ENCODE peak calls at places on chromosomes 6 and 20, in seven cellular contexts. One of them, this sample, is unnamed. For H3K9me3 and H3K36me3, the result is how much of the 10 kb centered on the place peaks cover.

GRCh38 chr6:30885481-30885998 is 1.2 kb downstream of the DDR1 start:
- DNase-seq in body of pancreas: peak
- DNase-seq in cardiac muscle cell: peak
- DNase-seq in lower lobe of right lung: no peak
- DNase-seq in stomach: peak
- DNase-seq in tibial nerve: no peak
- DNase-seq in mammary epithelial cell: peak
- DNase-seq in this sample: no peak

GRCh38 chr20:32205502-32206382 is 1.8 kb downstream of the PLAGL2 start:
- DNase-seq in body of pancreas: no peak
- DNase-seq in cardiac muscle cell: peak
- DNase-seq in lower lobe of right lung: no peak
- DNase-seq in stomach: no peak
- DNase-seq in tibial nerve: no peak
- DNase-seq in mammary epithelial cell: peak
- DNase-seq in this sample: peak

GRCh38 chr6:169454204-169454871 is 200.7 kb upstream of the THBS2 start:
- DNase-seq in body of pancreas: no peak
- DNase-seq in cardiac muscle cell: no peak
- DNase-seq in lower lobe of right lung: no peak
- DNase-seq in stomach: no peak
- DNase-seq in tibial nerve: peak
- DNase-seq in mammary epithelial cell: peak
- DNase-seq in this sample: no peak

GRCh38 chr20:23530937-23531567 is 37.2 kb downstream of the CST9L start:
- DNase-seq in body of pancreas: no peak
- DNase-seq in cardiac muscle cell: no peak
- DNase-seq in lower lobe of right lung: no peak
- DNase-seq in stomach: no peak
- DNase-seq in tibial nerve: no peak
- DNase-seq in mammary epithelial cell: no peak
- DNase-seq in this sample: no peak

GRCh38 chr20:37914367-37914671 is 11.4 kb downstream of the VSTM2L start:
- DNase-seq in body of pancreas: no peak
- DNase-seq in cardiac muscle cell: no peak
- DNase-seq in lower lobe of right lung: no peak
- DNase-seq in stomach: no peak
- DNase-seq in tibial nerve: no peak
- DNase-seq in mammary epithelial cell: no peak
- DNase-seq in this sample: no peak

GRCh38 chr6:80618953-80619352 is 512.5 kb downstream of the BCKDHB start:
- DNase-seq in body of pancreas: no peak
- DNase-seq in cardiac muscle cell: no peak
- DNase-seq in lower lobe of right lung: no peak
- DNase-seq in stomach: no peak
- DNase-seq in tibial nerve: no peak
- DNase-seq in mammary epithelial cell: peak
- DNase-seq in this sample: no peak

GRCh38 chr6:42322676-42323075 is 105.0 kb upstream of the MRPS10 start:
- DNase-seq in body of pancreas: no peak
- DNase-seq in cardiac muscle cell: no peak
- DNase-seq in lower lobe of right lung: no peak
- DNase-seq in stomach: no peak
- DNase-seq in tibial nerve: no peak
- DNase-seq in mammary epithelial cell: no peak
- DNase-seq in this sample: no peak

GRCh38 chr6:157226026-157226639 is 97.2 kb downstream of the TMEM242 start:
- DNase-seq in body of pancreas: no peak
- DNase-seq in cardiac muscle cell: no peak
- DNase-seq in lower lobe of right lung: no peak
- DNase-seq in stomach: no peak
- DNase-seq in tibial nerve: peak
- DNase-seq in mammary epithelial cell: no peak
- DNase-seq in this sample: no peak

GRCh38 chr6:28347119-28347518 is 2.6 kb upstream of the ZKSCAN3 start:
- DNase-seq in body of pancreas: no peak
- DNase-seq in cardiac muscle cell: no peak
- DNase-seq in lower lobe of right lung: no peak
- DNase-seq in stomach: no peak
- DNase-seq in tibial nerve: no peak
- DNase-seq in mammary epithelial cell: no peak
- DNase-seq in this sample: no peak

GRCh38 chr6:12010635-12011275 is 1.4 kb upstream of the HIVEP1 start:
- DNase-seq in body of pancreas: peak
- DNase-seq in cardiac muscle cell: peak
- DNase-seq in lower lobe of right lung: peak
- DNase-seq in stomach: peak
- DNase-seq in tibial nerve: peak
- DNase-seq in mammary epithelial cell: no peak
- DNase-seq in this sample: peak

GRCh38 chr6:144017167-144018094 is 9.4 kb upstream of the PLAGL1 start:
- DNase-seq in body of pancreas: no peak
- DNase-seq in cardiac muscle cell: no peak
- DNase-seq in lower lobe of right lung: no peak
- DNase-seq in stomach: no peak
- DNase-seq in tibial nerve: no peak
- DNase-seq in mammary epithelial cell: no peak
- DNase-seq in this sample: no peak

GRCh38 chr20:37401282-37401929 is 55.5 kb downstream of the SRC start:
- DNase-seq in body of pancreas: no peak
- DNase-seq in cardiac muscle cell: no peak
- DNase-seq in lower lobe of right lung: no peak
- DNase-seq in stomach: no peak
- DNase-seq in tibial nerve: no peak
- DNase-seq in mammary epithelial cell: no peak
- DNase-seq in this sample: no peak

GRCh38 chr20:47679462-47679861 is 105.8 kb downstream of the SULF2 start:
- DNase-seq in body of pancreas: no peak
- DNase-seq in cardiac muscle cell: no peak
- DNase-seq in lower lobe of right lung: no peak
- DNase-seq in stomach: no peak
- DNase-seq in tibial nerve: no peak
- DNase-seq in mammary epithelial cell: no peak
- DNase-seq in this sample: no peak

GRCh38 chr20:37807491-37807890 is 95.4 kb upstream of the VSTM2L start:
- DNase-seq in body of pancreas: no peak
- DNase-seq in cardiac muscle cell: no peak
- DNase-seq in lower lobe of right lung: no peak
- DNase-seq in stomach: no peak
- DNase-seq in tibial nerve: no peak
- DNase-seq in mammary epithelial cell: no peak
- DNase-seq in this sample: no peak

GRCh38 chr20:59191756-59192532 is 28.3 kb downstream of the ZNF831 start:
- DNase-seq in body of pancreas: no peak
- DNase-seq in cardiac muscle cell: no peak
- DNase-seq in lower lobe of right lung: no peak
- DNase-seq in stomach: no peak
- DNase-seq in tibial nerve: no peak
- DNase-seq in mammary epithelial cell: no peak
- DNase-seq in this sample: no peak

GRCh38 chr6:9563996-9564395 is 850.9 kb downstream of the TFAP2A start:
- DNase-seq in body of pancreas: no peak
- DNase-seq in cardiac muscle cell: no peak
- DNase-seq in lower lobe of right lung: no peak
- DNase-seq in stomach: no peak
- DNase-seq in tibial nerve: no peak
- DNase-seq in mammary epithelial cell: no peak
- DNase-seq in this sample: no peak

GRCh38 chr20:6636209-6637159 is 131.0 kb upstream of the BMP2 start:
- DNase-seq in body of pancreas: peak
- DNase-seq in cardiac muscle cell: peak
- DNase-seq in lower lobe of right lung: no peak
- DNase-seq in stomach: no peak
- DNase-seq in tibial nerve: peak
- DNase-seq in mammary epithelial cell: peak
- DNase-seq in this sample: peak

GRCh38 chr6:20325641-20326421 is 75.8 kb upstream of the E2F3 start:
- DNase-seq in body of pancreas: no peak
- DNase-seq in cardiac muscle cell: no peak
- DNase-seq in lower lobe of right lung: no peak
- DNase-seq in stomach: no peak
- DNase-seq in tibial nerve: no peak
- DNase-seq in mammary epithelial cell: no peak
- DNase-seq in this sample: no peak

GRCh38 chr20:46255440-46256104 is 52.7 kb downstream of the CDH22 start:
- DNase-seq in body of pancreas: peak
- DNase-seq in cardiac muscle cell: peak
- DNase-seq in lower lobe of right lung: peak
- DNase-seq in stomach: peak
- DNase-seq in tibial nerve: peak
- DNase-seq in mammary epithelial cell: peak
- DNase-seq in this sample: no peak

GRCh38 chr6:39997101-39997635 is 62.9 kb upstream of the MOCS1 start:
- DNase-seq in body of pancreas: no peak
- DNase-seq in cardiac muscle cell: no peak
- DNase-seq in lower lobe of right lung: no peak
- DNase-seq in stomach: no peak
- DNase-seq in tibial nerve: no peak
- DNase-seq in mammary epithelial cell: peak
- DNase-seq in this sample: no peak

GRCh38 chr6:40000964-40001515 is 66.8 kb upstream of the MOCS1 start:
- DNase-seq in body of pancreas: no peak
- DNase-seq in cardiac muscle cell: no peak
- DNase-seq in lower lobe of right lung: no peak
- DNase-seq in stomach: no peak
- DNase-seq in tibial nerve: no peak
- DNase-seq in mammary epithelial cell: no peak
- DNase-seq in this sample: no peak

GRCh38 chr6:39995633-39996032 is 61.4 kb upstream of the MOCS1 start:
- DNase-seq in body of pancreas: no peak
- DNase-seq in cardiac muscle cell: no peak
- DNase-seq in lower lobe of right lung: no peak
- DNase-seq in stomach: no peak
- DNase-seq in tibial nerve: no peak
- DNase-seq in mammary epithelial cell: no peak
- DNase-seq in this sample: no peak

GRCh38 chr6:39999006-39999867 is 65.0 kb upstream of the MOCS1 start:
- DNase-seq in body of pancreas: no peak
- DNase-seq in cardiac muscle cell: no peak
- DNase-seq in lower lobe of right lung: no peak
- DNase-seq in stomach: no peak
- DNase-seq in tibial nerve: no peak
- DNase-seq in mammary epithelial cell: no peak
- DNase-seq in this sample: no peak

GRCh38 chr6:39998126-39998525 is 63.9 kb upstream of the MOCS1 start:
- DNase-seq in body of pancreas: no peak
- DNase-seq in cardiac muscle cell: no peak
- DNase-seq in lower lobe of right lung: no peak
- DNase-seq in stomach: no peak
- DNase-seq in tibial nerve: no peak
- DNase-seq in mammary epithelial cell: no peak
- DNase-seq in this sample: no peak
- H3K9me3 ChIP-seq in body of pancreas: under half
- H3K9me3 ChIP-seq in cardiac muscle cell: under half
- H3K9me3 ChIP-seq in lower lobe of right lung: under half
- H3K9me3 ChIP-seq in stomach: under half
- H3K9me3 ChIP-seq in tibial nerve: under half
- H3K9me3 ChIP-seq in mammary epithelial cell: under half
- H3K9me3 ChIP-seq in this sample: under half

GRCh38 chr20:44976698-44977097 is 10.4 kb downstream of the STK4 start:
- DNase-seq in body of pancreas: no peak
- DNase-seq in cardiac muscle cell: no peak
- DNase-seq in lower lobe of right lung: no peak
- DNase-seq in stomach: no peak
- DNase-seq in tibial nerve: no peak
- DNase-seq in mammary epithelial cell: no peak
- DNase-seq in this sample: no peak
- TF ChIP-seq CTCF in body of pancreas: no peak
- TF ChIP-seq CTCF in cardiac muscle cell: no peak
- TF ChIP-seq CTCF in lower lobe of right lung: no peak
- TF ChIP-seq CTCF in stomach: no peak
- TF ChIP-seq CTCF in tibial nerve: no peak
- TF ChIP-seq CTCF in mammary epithelial cell: no peak
- TF ChIP-seq CTCF in this sample: no peak

DNA sequence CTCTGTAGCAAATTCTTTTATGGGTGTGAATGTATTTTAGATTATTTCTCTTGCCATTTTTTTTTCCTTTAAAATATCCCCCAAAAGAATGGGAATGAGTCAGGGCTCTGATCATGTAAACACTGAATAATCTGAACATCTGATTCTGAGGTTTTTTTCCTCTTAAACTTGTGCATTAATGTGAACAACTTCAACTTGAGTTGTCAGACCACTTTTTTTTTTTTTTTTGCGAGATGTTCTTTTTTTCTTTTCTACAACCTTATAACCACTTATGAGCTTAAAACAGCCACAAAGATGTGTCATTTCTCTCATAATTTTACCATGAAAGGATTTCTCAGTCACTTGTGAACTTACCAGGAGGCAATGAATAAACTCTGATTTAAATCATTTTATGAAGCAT is 85.3 kb downstream of the TBC1D7 start:
- DNase-seq in body of pancreas: no peak
- DNase-seq in cardiac muscle cell: no peak
- DNase-seq in lower lobe of right lung: no peak
- DNase-seq in stomach: no peak
- DNase-seq in tibial nerve: no peak
- DNase-seq in mammary epithelial cell: no peak
- DNase-seq in this sample: no peak
- H3K36me3 ChIP-seq in body of pancreas: under half
- H3K36me3 ChIP-seq in cardiac muscle cell: under half
- H3K36me3 ChIP-seq in lower lobe of right lung: under half
- H3K36me3 ChIP-seq in stomach: under half
- H3K36me3 ChIP-seq in tibial nerve: under half
- H3K36me3 ChIP-seq in mammary epithelial cell: under half
- H3K36me3 ChIP-seq in this sample: under half

GRCh38 chr6:111207141-111207858 is 120.0 kb downstream of the SLC16A10 start:
- DNase-seq in body of pancreas: no peak
- DNase-seq in cardiac muscle cell: peak
- DNase-seq in lower lobe of right lung: no peak
- DNase-seq in stomach: no peak
- DNase-seq in tibial nerve: no peak
- DNase-seq in mammary epithelial cell: peak
- DNase-seq in this sample: no peak

GRCh38 chr6:111211411-111212030 is 124.2 kb downstream of the SLC16A10 start:
- DNase-seq in body of pancreas: no peak
- DNase-seq in cardiac muscle cell: no peak
- DNase-seq in lower lobe of right lung: no peak
- DNase-seq in stomach: peak
- DNase-seq in tibial nerve: no peak
- DNase-seq in mammary epithelial cell: no peak
- DNase-seq in this sample: no peak

GRCh38 chr6:111205502-111205901 is 118.2 kb downstream of the SLC16A10 start:
- DNase-seq in body of pancreas: no peak
- DNase-seq in cardiac muscle cell: no peak
- DNase-seq in lower lobe of right lung: no peak
- DNase-seq in stomach: no peak
- DNase-seq in tibial nerve: no peak
- DNase-seq in mammary epithelial cell: no peak
- DNase-seq in this sample: no peak

GRCh38 chr6:111210074-111210729 is 122.9 kb downstream of the SLC16A10 start:
- DNase-seq in body of pancreas: no peak
- DNase-seq in cardiac muscle cell: peak
- DNase-seq in lower lobe of right lung: no peak
- DNase-seq in stomach: no peak
- DNase-seq in tibial nerve: peak
- DNase-seq in mammary epithelial cell: peak
- DNase-seq in this sample: peak

DNA sequence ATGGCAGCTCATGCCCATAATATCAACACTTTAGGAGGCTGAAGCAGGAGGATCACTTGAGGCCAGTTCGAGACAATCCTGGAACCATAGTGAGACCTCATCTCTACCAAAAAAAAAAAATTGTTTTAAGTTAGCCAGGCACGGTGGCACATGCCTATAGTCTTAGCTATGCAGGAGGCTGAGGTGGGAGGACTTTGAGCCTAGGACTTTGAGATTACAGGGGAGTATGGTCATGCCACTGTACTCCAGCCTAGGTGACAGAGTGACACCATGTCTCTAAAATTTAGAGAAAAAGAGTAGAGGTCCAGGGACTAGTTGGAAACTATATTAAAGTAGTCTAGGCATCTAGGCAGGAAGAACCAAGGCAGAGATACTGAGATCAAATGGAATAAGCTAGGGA is 121.6 kb downstream of the SLC16A10 start:
- DNase-seq in body of pancreas: no peak
- DNase-seq in cardiac muscle cell: no peak
- DNase-seq in lower lobe of right lung: no peak
- DNase-seq in stomach: no peak
- DNase-seq in tibial nerve: no peak
- DNase-seq in mammary epithelial cell: no peak
- DNase-seq in this sample: no peak
- H3K9me3 ChIP-seq in body of pancreas: under half
- H3K9me3 ChIP-seq in cardiac muscle cell: under half
- H3K9me3 ChIP-seq in lower lobe of right lung: under half
- H3K9me3 ChIP-seq in stomach: under half
- H3K9me3 ChIP-seq in tibial nerve: under half
- H3K9me3 ChIP-seq in mammary epithelial cell: under half
- H3K9me3 ChIP-seq in this sample: under half

This sample was measured in OCI-LY7.